ENCODE peak calls at places on chromosomes 3 and 15, in six cellular contexts. T is cardiac muscle cell; H is NB4; V is colonic mucosa; M is GM20000; X is CD8-positive, alpha-beta T cell. N is an unnamed sample.

GRCh38 chr3:45546636-45547201 is 47.8 kb upstream of the LIMD1 start:
- DNase-seq in T (peak), H (peak), V (no peak), M (no peak), X (no peak), N (no peak)

GRCh38 chr3:149277338-149277813 is 55.7 kb upstream of the CP start:
- DNase-seq in T (no peak), H (peak), V (peak), M (peak), X (no peak), N (no peak)

GRCh38 chr3:187717572-187717971 is 15.2 kb upstream of the RTP2 start:
- DNase-seq in T (no peak), H (no peak), V (no peak), M (no peak), X (no peak), N (no peak)

GRCh38 chr15:61051570-61052031 is 177.5 kb downstream of the RORA start:
- DNase-seq in T (peak), H (no peak), V (peak), M (no peak), X (no peak), N (no peak)

GRCh38 chr15:56996093-56996492 is 77.6 kb downstream of the TCF12 start:
- DNase-seq in T (no peak), H (no peak), V (no peak), M (no peak), X (no peak), N (no peak)

GRCh38 chr3:185630182-185630622 is 44.1 kb downstream of the SENP2 start:
- DNase-seq in T (no peak), H (no peak), V (peak), M (no peak), X (no peak), N (no peak)

GRCh38 chr3:153029350-153029749 is 132.7 kb upstream of the RAP2B start:
- DNase-seq in T (no peak), H (no peak), V (no peak), M (no peak), X (no peak), N (no peak)

GRCh38 chr3:46578973-46579755 is 13.1 kb upstream of the LRRC2 start:
- DNase-seq in T (no peak), H (peak), V (peak), M (no peak), X (no peak), N (no peak)

GRCh38 chr3:132317229-132317948 is at the start of gene ACP3:
- DNase-seq in T (peak), H (peak), V (peak), M (peak), X (no peak), N (peak)

GRCh38 chr3:190902292-190902691 is 39.8 kb upstream of the GMNC start:
- DNase-seq in T (no peak), H (peak), V (no peak), M (no peak), X (no peak), N (no peak)

GRCh38 chr3:122942937-122943827 is 84.4 kb downstream of the SEMA5B start:
- DNase-seq in T (peak), H (peak), V (peak), M (peak), X (no peak), N (peak)

GRCh38 chr3:50610181-50610971 is 1.2 kb downstream of the CISH start:
- DNase-seq in T (no peak), H (peak), V (peak), M (no peak), X (no peak), N (no peak)

GRCh38 chr3:146218880-146219866 is 31.7 kb downstream of the PLSCR4 start:
- DNase-seq in T (peak), H (peak), V (peak), M (peak), X (peak), N (peak)

DNA sequence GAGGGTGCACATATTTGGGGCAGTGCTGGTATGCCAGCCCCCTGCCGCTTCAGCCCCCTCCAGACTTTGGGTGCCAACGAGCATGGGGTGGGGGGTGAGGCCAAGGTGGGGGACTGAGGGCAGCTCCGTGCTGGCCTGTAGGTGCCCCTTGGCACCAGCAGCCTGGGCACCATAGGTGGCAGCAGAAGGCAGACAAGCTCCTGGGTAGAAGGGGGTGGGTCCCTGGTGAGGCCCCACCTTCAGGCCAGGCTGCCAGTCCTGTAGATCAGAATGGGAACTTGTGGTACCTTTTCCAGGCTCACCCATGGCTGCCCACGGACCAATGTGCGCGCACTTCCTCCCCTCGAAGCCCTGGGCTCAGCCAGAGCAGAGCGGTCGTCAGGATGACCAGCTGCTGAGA is 16.1 kb upstream of the PLA2G4E start:
- DNase-seq in T (no peak), H (no peak), V (no peak), M (no peak), X (no peak), N (no peak)
- TF ChIP-seq CTCF in T (no peak), H (no peak), V (no peak), M (no peak), X (no peak), N (no peak)

GRCh38 chr3:56980798-56981390 is 79.6 kb upstream of the SPATA12 start:
- DNase-seq in T (no peak), H (peak), V (no peak), M (no peak), X (no peak), N (no peak)

GRCh38 chr3:56985460-56986327 is 74.8 kb upstream of the SPATA12 start:
- DNase-seq in T (no peak), H (peak), V (no peak), M (no peak), X (no peak), N (no peak)

GRCh38 chr3:56980283-56980682 is 80.2 kb upstream of the SPATA12 start:
- DNase-seq in T (no peak), H (no peak), V (no peak), M (no peak), X (no peak), N (no peak)

GRCh38 chr3:56983427-56983826 is 77.0 kb upstream of the SPATA12 start:
- DNase-seq in T (no peak), H (no peak), V (no peak), M (no peak), X (no peak), N (no peak)

GRCh38 chr3:56981445-56982230 is 78.8 kb upstream of the SPATA12 start:
- DNase-seq in T (no peak), H (no peak), V (no peak), M (no peak), X (no peak), N (no peak)
- TF ChIP-seq CTCF in T (no peak), H (no peak), V (no peak), M (no peak), X (no peak), N (no peak)

GRCh38 chr3:158531334-158531733 is 39.7 kb upstream of the MLF1 start:
- DNase-seq in T (peak), H (no peak), V (no peak), M (no peak), X (no peak), N (no peak)

GRCh38 chr3:158528306-158528705 is 42.7 kb upstream of the MLF1 start:
- DNase-seq in T (no peak), H (no peak), V (no peak), M (no peak), X (no peak), N (no peak)

GRCh38 chr3:158532099-158532734 is 38.8 kb upstream of the MLF1 start:
- DNase-seq in T (peak), H (peak), V (no peak), M (peak), X (no peak), N (peak)
- TF ChIP-seq CTCF in T (peak), H (peak), V (no peak), M (peak), X (peak), N (peak)

DNA sequence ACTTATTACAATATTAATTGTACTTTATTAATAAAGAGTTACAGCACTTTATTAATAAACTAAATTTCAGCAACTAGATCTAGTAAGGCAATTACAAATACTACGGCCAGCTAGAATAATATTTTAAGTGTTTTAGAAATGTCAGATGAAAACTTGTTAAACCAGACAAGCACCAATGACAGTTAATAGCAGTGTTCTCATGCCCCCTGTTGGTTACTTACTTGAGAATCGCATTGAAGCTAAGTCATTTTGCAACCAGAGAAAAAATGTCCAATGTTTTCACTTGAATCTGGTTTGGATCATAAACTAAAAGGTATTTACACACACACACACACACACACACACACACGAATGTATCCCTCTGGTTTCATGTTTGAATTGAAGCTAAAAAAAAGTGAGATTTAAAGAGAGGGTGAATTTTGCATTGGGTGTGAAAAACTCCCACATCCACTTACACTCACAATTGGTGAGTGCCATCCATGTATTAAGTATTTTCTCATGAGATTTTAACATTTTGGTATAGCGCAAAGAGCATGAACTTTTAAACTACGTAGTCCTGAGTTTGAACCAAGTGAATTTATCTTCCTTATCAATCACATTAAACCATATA is 347.7 kb downstream of the ZBBX start:
- DNase-seq in T (peak), H (peak), V (no peak), M (peak), X (no peak), N (no peak)
- TF ChIP-seq CTCF in T (peak), H (peak), V (no peak), M (no peak), X (no peak), N (no peak)

DNA sequence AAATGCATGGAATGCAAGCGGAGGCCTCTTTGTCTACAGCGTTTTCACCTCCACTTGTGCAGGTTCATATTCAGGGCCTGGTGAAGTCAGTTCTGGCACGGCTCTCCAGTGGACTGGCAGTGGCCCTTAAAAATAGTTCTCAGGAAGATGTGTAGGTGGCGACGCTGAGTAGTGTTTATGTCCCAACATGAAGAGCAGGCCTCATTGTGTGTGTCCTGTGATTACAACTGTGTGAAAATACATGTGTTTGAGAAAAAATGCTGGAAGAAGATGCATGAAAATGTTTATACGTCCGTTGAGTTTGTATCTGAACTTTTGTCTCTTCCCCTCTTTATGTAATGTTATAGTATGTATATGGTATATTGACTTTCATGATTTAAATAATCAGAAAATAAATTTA is 7.2 kb downstream of the LIPC start:
- DNase-seq in T (peak), H (peak), V (peak), M (peak), X (no peak), N (peak)
- TF ChIP-seq CTCF in T (peak), H (peak), V (no peak), M (no peak), X (no peak), N (peak)

GRCh38 chr15:59299919-59300617 is 72.6 kb downstream of the MYO1E start:
- DNase-seq in T (no peak), H (peak), V (peak), M (peak), X (peak), N (peak)
- TF ChIP-seq CTCF in T (no peak), H (no peak), V (no peak), M (no peak), X (no peak), N (no peak)

GRCh38 chr15:80201256-80202015 is 48.6 kb downstream of the FAH start:
- DNase-seq in T (no peak), H (no peak), V (no peak), M (no peak), X (no peak), N (no peak)

GRCh38 chr15:80202016-80202315 is 49.2 kb downstream of the FAH start:
- DNase-seq in T (no peak), H (no peak), V (no peak), M (no peak), X (no peak), N (no peak)

GRCh38 chr15:80202641-80203360 is 49.2 kb downstream of the CTXND1 start:
- DNase-seq in T (no peak), H (no peak), V (no peak), M (no peak), X (no peak), N (no peak)

GRCh38 chr15:80204231-80204630 is 47.8 kb downstream of the CTXND1 start:
- DNase-seq in T (no peak), H (no peak), V (peak), M (no peak), X (no peak), N (no peak)

GRCh38 chr15:80203361-80203885 is 48.6 kb downstream of the CTXND1 start:
- DNase-seq in T (no peak), H (no peak), V (no peak), M (no peak), X (no peak), N (no peak)
- TF ChIP-seq CTCF in T (no peak), H (no peak), V (no peak), M (no peak), X (no peak), N (no peak)

GRCh38 chr3:119220970-119221667 is 19.6 kb downstream of the B4GALT4 start:
- DNase-seq in T (no peak), H (no peak), V (no peak), M (no peak), X (no peak), N (no peak)

GRCh38 chr3:119220198-119220597 is 20.5 kb downstream of the B4GALT4 start:
- DNase-seq in T (no peak), H (no peak), V (no peak), M (no peak), X (no peak), N (no peak)

GRCh38 chr3:119221779-119222320 is 18.8 kb downstream of the B4GALT4 start:
- DNase-seq in T (no peak), H (no peak), V (no peak), M (no peak), X (no peak), N (no peak)

GRCh38 chr3:119222400-119222799 is 18.3 kb downstream of the B4GALT4 start:
- DNase-seq in T (no peak), H (no peak), V (no peak), M (no peak), X (no peak), N (no peak)

DNA sequence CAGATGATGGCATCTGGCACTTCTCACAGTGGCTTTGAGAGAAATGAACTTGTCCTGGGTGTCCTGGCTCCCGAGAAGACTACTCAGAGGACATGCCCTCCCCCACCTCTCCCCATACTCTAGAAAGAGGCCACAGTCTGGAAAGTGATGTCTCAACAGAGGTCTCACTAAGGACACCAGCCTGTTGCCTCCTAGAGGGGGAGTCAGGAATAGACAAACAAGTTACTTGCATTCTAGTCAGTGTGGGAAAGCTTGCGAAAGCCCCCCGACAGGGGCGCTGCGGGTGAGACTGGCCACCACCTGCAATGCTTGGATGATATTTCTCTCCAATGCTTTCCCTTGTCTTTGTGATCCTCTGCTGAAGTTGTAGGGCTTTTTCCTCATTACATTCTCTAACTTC is 17.2 kb downstream of the B4GALT4 start:
- DNase-seq in T (no peak), H (peak), V (no peak), M (no peak), X (no peak), N (no peak)
- TF ChIP-seq CTCF in T (no peak), H (no peak), V (no peak), M (no peak), X (no peak), N (no peak)

GRCh38 chr3:40109641-40110490 is 199.6 kb upstream of the EIF1B start:
- DNase-seq in T (peak), H (no peak), V (no peak), M (no peak), X (no peak), N (no peak)
- TF ChIP-seq CTCF in T (peak), H (peak), V (no peak), M (no peak), X (no peak), N (no peak)